ENCODE peak calls at places on chromosome 18, in seven cellular contexts. One of them, this sample, is unnamed.

GRCh38 chr18:46502444-46502843 is 154.6 kb downstream of the LOXHD1 start:
- DNase-seq in HepG2: no peak
- DNase-seq in SK-N-SH: no peak
- DNase-seq in K562: peak; percentile 26
- DNase-seq in H1: no peak
- DNase-seq in T47D: peak; percentile 54
- DNase-seq in HCT116: no peak
- DNase-seq in this sample: no peak

GRCh38 chr18:50630895-50631294 is 71.0 kb downstream of the MAPK4 start:
- DNase-seq in H1: no peak
- DNase-seq in HCT116: no peak
- DNase-seq in K562: no peak
- DNase-seq in HepG2: no peak
- DNase-seq in T47D: no peak
- DNase-seq in SK-N-SH: no peak
- DNase-seq in this sample: no peak

GRCh38 chr18:37258131-37258530 is 307.5 kb downstream of the CELF4 start:
- DNase-seq in HepG2: no peak
- DNase-seq in HCT116: no peak
- DNase-seq in SK-N-SH: no peak
- DNase-seq in K562: no peak
- DNase-seq in T47D: no peak
- DNase-seq in H1: no peak
- DNase-seq in this sample: no peak

GRCh38 chr18:37577051-37577611 is 11.5 kb upstream of the CELF4 start:
- DNase-seq in K562: no peak
- DNase-seq in HCT116: no peak
- DNase-seq in SK-N-SH: no peak
- DNase-seq in H1: peak; percentile 89
- DNase-seq in T47D: no peak
- DNase-seq in HepG2: no peak
- DNase-seq in this sample: no peak

GRCh38 chr18:44937985-44938384 is 257.3 kb downstream of the SETBP1 start:
- DNase-seq in HCT116: no peak
- DNase-seq in H1: no peak
- DNase-seq in T47D: no peak
- DNase-seq in HepG2: no peak
- DNase-seq in K562: no peak
- DNase-seq in SK-N-SH: peak; percentile 54
- DNase-seq in this sample: no peak

GRCh38 chr18:31436825-31437224 is 10.7 kb upstream of the DSG3 start:
- DNase-seq in HepG2: peak; percentile 21
- DNase-seq in SK-N-SH: no peak
- DNase-seq in K562: no peak
- DNase-seq in HCT116: no peak
- DNase-seq in T47D: no peak
- DNase-seq in H1: no peak
- DNase-seq in this sample: no peak

GRCh38 chr18:79599503-79599931 is 80.1 kb upstream of the CTDP1 start:
- DNase-seq in HepG2: no peak
- DNase-seq in HCT116: no peak
- DNase-seq in K562: no peak
- DNase-seq in T47D: peak; percentile 51
- DNase-seq in H1: no peak
- DNase-seq in SK-N-SH: no peak
- DNase-seq in this sample: no peak

GRCh38 chr18:28003451-28003850 is 173.5 kb downstream of the CDH2 start:
- DNase-seq in HepG2: no peak
- DNase-seq in H1: no peak
- DNase-seq in SK-N-SH: no peak
- DNase-seq in K562: no peak
- DNase-seq in T47D: no peak
- DNase-seq in HCT116: no peak
- DNase-seq in this sample: no peak

GRCh38 chr18:2654828-2655152 is 736 bp upstream of the SMCHD1 start:
- DNase-seq in HCT116: no peak
- DNase-seq in HepG2: no peak
- DNase-seq in K562: no peak
- DNase-seq in T47D: no peak
- DNase-seq in SK-N-SH: no peak
- DNase-seq in H1: no peak
- DNase-seq in this sample: no peak

GRCh38 chr18:24678626-24679025 is 218.2 kb downstream of the HRH4 start:
- DNase-seq in H1: no peak
- DNase-seq in HepG2: no peak
- DNase-seq in SK-N-SH: no peak
- DNase-seq in T47D: no peak
- DNase-seq in K562: no peak
- DNase-seq in HCT116: no peak
- DNase-seq in this sample: no peak

GRCh38 chr18:63319383-63320040 is at the start of gene BCL2:
- DNase-seq in T47D: no peak
- DNase-seq in SK-N-SH: no peak
- DNase-seq in K562: no peak
- DNase-seq in HepG2: no peak
- DNase-seq in H1: no peak
- DNase-seq in HCT116: no peak
- DNase-seq in this sample: no peak

GRCh38 chr18:51561821-51562220 is 364.3 kb upstream of the MEX3C start:
- DNase-seq in K562: no peak
- DNase-seq in SK-N-SH: no peak
- DNase-seq in T47D: no peak
- DNase-seq in H1: no peak
- DNase-seq in HCT116: no peak
- DNase-seq in HepG2: no peak
- DNase-seq in this sample: no peak

GRCh38 chr18:53796042-53796729 is 428.3 kb downstream of the MBD2 start:
- DNase-seq in H1: no peak
- DNase-seq in SK-N-SH: no peak
- DNase-seq in HepG2: peak; percentile 1
- DNase-seq in K562: no peak
- DNase-seq in HCT116: no peak
- DNase-seq in T47D: no peak
- DNase-seq in this sample: no peak

GRCh38 chr18:26677957-26678356 is 129.6 kb upstream of the KCTD1 start:
- DNase-seq in H1: no peak
- DNase-seq in K562: no peak
- DNase-seq in HCT116: no peak
- DNase-seq in SK-N-SH: no peak
- DNase-seq in T47D: no peak
- DNase-seq in HepG2: no peak
- DNase-seq in this sample: no peak

GRCh38 chr18:44679056-44679911 is 1.4 kb upstream of the SETBP1 start:
- DNase-seq in T47D: peak; percentile 79
- DNase-seq in H1: peak; percentile 46
- DNase-seq in HepG2: peak; percentile 42
- DNase-seq in K562: peak; percentile 68
- DNase-seq in HCT116: no peak
- DNase-seq in SK-N-SH: peak; percentile 86
- DNase-seq in this sample: no peak

GRCh38 chr18:3360211-3360610 is 89.8 kb upstream of the TGIF1 start:
- DNase-seq in T47D: no peak
- DNase-seq in SK-N-SH: no peak
- DNase-seq in H1: no peak
- DNase-seq in HCT116: no peak
- DNase-seq in HepG2: peak; percentile 49
- DNase-seq in K562: no peak
- DNase-seq in this sample: no peak

GRCh38 chr18:36532815-36533214 is 235.3 kb downstream of the FHOD3 start:
- DNase-seq in SK-N-SH: no peak
- DNase-seq in H1: no peak
- DNase-seq in T47D: no peak
- DNase-seq in HCT116: no peak
- DNase-seq in HepG2: no peak
- DNase-seq in K562: no peak
- DNase-seq in this sample: no peak

GRCh38 chr18:21327101-21327500 is 85.1 kb downstream of the GREB1L start:
- DNase-seq in HCT116: no peak
- DNase-seq in SK-N-SH: no peak
- DNase-seq in T47D: peak; percentile 27
- DNase-seq in HepG2: no peak
- DNase-seq in H1: no peak
- DNase-seq in K562: no peak
- DNase-seq in this sample: no peak

DNA sequence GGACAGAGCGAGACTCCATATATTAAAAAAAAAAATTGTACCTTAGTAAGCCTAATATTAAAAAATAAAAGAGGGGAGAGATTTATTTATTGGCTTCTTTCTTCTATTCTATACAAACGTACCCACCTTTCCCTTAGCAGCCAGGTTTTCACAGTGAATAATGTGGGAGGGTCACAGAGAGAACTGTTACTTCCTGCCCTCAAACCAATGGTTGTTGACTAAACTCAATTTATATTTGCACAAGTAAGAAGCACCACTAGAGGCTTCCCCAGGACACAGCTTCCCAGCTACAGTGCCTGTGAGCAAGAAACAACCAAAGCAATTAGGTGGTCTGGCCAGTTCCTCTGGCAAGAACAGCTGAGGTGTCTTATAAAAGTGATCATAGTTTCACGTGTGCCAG is 28.9 kb upstream of the GALR1 start:
- DNase-seq in T47D: no peak
- DNase-seq in K562: no peak
- DNase-seq in H1: no peak
- DNase-seq in HepG2: no peak
- DNase-seq in SK-N-SH: no peak
- DNase-seq in HCT116: no peak
- DNase-seq in this sample: no peak
- TF ChIP-seq JUND in T47D: no peak
- TF ChIP-seq JUND in K562: no peak
- TF ChIP-seq JUND in H1: no peak
- TF ChIP-seq JUND in HepG2: no peak
- TF ChIP-seq JUND in SK-N-SH: no peak
- TF ChIP-seq JUND in HCT116: no peak
- TF ChIP-seq JUND in this sample: no peak

DNA sequence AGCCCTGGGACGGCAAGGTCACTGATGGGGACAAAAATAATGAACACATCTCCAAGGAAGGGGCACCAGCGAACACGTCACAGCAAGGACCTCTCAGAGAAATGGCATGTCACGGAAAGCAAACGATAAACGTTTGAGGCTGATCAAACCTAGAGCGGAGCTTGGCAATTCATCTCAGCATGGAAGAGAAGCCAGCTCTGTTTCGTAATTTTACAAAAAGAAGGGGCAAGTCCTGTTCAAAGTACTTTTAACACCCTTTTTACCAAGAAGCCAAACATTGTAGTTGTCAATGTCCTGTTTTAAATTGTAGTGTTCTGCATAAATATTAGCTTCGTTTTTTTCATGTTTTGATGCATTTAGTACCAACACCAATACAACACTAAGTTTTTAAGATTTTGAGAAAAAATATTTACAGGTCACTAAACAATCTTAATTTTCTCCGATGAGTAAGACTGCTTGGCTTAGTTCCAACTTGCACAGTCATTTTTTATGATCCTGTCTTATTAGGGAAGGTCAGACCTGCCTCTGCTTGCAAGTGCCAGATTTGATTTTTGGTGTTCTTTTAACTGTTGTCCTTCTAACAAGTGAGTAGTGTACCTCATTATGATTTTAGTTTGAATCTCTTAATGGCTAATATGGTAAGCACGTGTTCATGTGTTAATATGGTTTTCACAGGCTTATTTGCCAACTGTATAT is 818.5 kb upstream of the SALL3 start:
- DNase-seq in K562: no peak
- DNase-seq in HCT116: no peak
- DNase-seq in T47D: no peak
- DNase-seq in HepG2: no peak
- DNase-seq in SK-N-SH: no peak
- DNase-seq in H1: no peak
- DNase-seq in this sample: no peak
- TF ChIP-seq JUND in K562: no peak
- TF ChIP-seq JUND in HCT116: no peak
- TF ChIP-seq JUND in T47D: no peak
- TF ChIP-seq JUND in HepG2: no peak
- TF ChIP-seq JUND in SK-N-SH: no peak
- TF ChIP-seq JUND in H1: no peak
- TF ChIP-seq JUND in this sample: no peak

DNA sequence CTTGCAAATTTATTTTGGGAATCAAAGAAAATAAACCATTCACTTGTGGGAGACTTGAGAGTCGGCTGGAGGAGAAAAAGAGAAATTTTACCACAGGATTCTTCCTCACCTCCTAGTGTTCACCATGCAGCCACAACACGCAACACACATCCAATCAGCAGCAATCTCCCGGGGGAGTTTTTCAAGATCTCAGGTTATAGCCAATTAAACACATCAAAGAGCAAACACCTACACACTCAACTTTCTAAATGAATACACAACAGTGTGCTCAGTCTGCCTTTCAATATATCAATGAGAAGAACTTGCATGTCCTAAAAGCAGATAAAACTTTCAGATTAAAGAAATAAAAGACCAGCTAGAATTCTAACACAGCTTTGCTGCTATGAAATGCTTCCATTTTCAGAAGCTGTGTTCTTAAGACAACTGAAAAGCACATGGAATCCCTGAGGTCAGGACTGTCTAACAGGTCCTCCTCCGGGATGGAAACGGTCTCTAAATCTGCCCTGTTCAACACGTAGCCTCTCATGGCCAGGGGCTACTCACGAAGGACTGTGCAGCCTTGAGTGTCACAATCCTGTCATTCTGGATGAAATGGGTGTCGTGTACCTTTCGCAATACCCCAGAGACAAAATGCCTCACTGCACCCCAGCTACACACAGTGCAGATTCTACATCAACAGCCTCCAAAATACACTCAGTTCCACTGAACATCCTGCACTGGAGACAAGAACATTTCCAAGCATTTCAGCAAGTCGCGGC is 84.2 kb downstream of the ZNF516 start:
- DNase-seq in K562: no peak
- DNase-seq in SK-N-SH: no peak
- DNase-seq in HCT116: no peak
- DNase-seq in HepG2: peak; percentile 10
- DNase-seq in H1: no peak
- DNase-seq in T47D: peak; percentile 13
- DNase-seq in this sample: peak; percentile 40
- TF ChIP-seq JUND in K562: no peak
- TF ChIP-seq JUND in SK-N-SH: no peak
- TF ChIP-seq JUND in HCT116: no peak
- TF ChIP-seq JUND in HepG2: no peak
- TF ChIP-seq JUND in H1: no peak
- TF ChIP-seq JUND in T47D: no peak
- TF ChIP-seq JUND in this sample: peak; percentile 69

GRCh38 chr18:58640891-58641610 is 12.2 kb upstream of the ALPK2 start:
- DNase-seq in K562: no peak
- DNase-seq in H1: no peak
- DNase-seq in T47D: no peak
- DNase-seq in HepG2: no peak
- DNase-seq in SK-N-SH: no peak
- DNase-seq in HCT116: no peak
- DNase-seq in this sample: no peak

GRCh38 chr18:58640428-58640805 is 11.5 kb upstream of the ALPK2 start:
- DNase-seq in HepG2: no peak
- DNase-seq in HCT116: no peak
- DNase-seq in SK-N-SH: no peak
- DNase-seq in T47D: peak; percentile 4
- DNase-seq in H1: no peak
- DNase-seq in K562: no peak
- DNase-seq in this sample: no peak

GRCh38 chr18:58649966-58650816 is 21.1 kb upstream of the MALT1 start:
- DNase-seq in H1: no peak
- DNase-seq in K562: no peak
- DNase-seq in T47D: no peak
- DNase-seq in SK-N-SH: no peak
- DNase-seq in HepG2: no peak
- DNase-seq in HCT116: no peak
- DNase-seq in this sample: peak; percentile 80

GRCh38 chr18:58646334-58646862 is 17.5 kb upstream of the ALPK2 start:
- DNase-seq in HepG2: no peak
- DNase-seq in SK-N-SH: no peak
- DNase-seq in H1: no peak
- DNase-seq in K562: no peak
- DNase-seq in HCT116: no peak
- DNase-seq in T47D: no peak
- DNase-seq in this sample: no peak

GRCh38 chr18:58645398-58645797 is 16.5 kb upstream of the ALPK2 start:
- DNase-seq in K562: no peak
- DNase-seq in T47D: no peak
- DNase-seq in HCT116: no peak
- DNase-seq in H1: no peak
- DNase-seq in SK-N-SH: no peak
- DNase-seq in HepG2: no peak
- DNase-seq in this sample: no peak
- TF ChIP-seq JUND in K562: no peak
- TF ChIP-seq JUND in T47D: no peak
- TF ChIP-seq JUND in HCT116: no peak
- TF ChIP-seq JUND in H1: no peak
- TF ChIP-seq JUND in SK-N-SH: no peak
- TF ChIP-seq JUND in HepG2: no peak
- TF ChIP-seq JUND in this sample: no peak